ENCODE peak calls at places on chromosomes 7 and 10, in eight cellular contexts. W is choroid plexus epithelial cell, G is keratinocyte, A is epithelial cell of proximal tubule, X is heart left ventricle, K is epithelial cell of esophagus, F is HCT116, N is AG04449. H is an unnamed sample.

GRCh38 chr7:156747718-156748117 is 107.1 kb downstream of the RNF32 start:
- DNase-seq in W (no peak), G (no peak), A (no peak), X (no peak), K (no peak), F (no peak), N (no peak), H (no peak)

GRCh38 chr10:94358480-94358879 is 4.3 kb downstream of the NOC3L start:
- DNase-seq in W (peak), G (no peak), A (peak), X (no peak), K (peak), F (peak), N (peak), H (no peak)

GRCh38 chr7:129271500-129272355 is 46.9 kb downstream of the AHCYL2 start:
- DNase-seq in W (peak), G (no peak), A (no peak), X (no peak), K (peak), F (peak), N (no peak), H (no peak)

GRCh38 chr7:153934629-153935028 is 117.6 kb upstream of the DPP6 start:
- DNase-seq in W (no peak), G (no peak), A (no peak), X (no peak), K (no peak), F (no peak), N (no peak), H (no peak)

GRCh38 chr7:151725844-151726770 is 150.8 kb downstream of the PRKAG2 start:
- DNase-seq in W (no peak), G (no peak), A (no peak), X (no peak), K (no peak), F (no peak), N (no peak), H (no peak)

GRCh38 chr7:101781384-101781783 is 36.0 kb upstream of the CUX1 start:
- DNase-seq in W (no peak), G (no peak), A (no peak), X (no peak), K (no peak), F (no peak), N (no peak), H (no peak)

GRCh38 chr7:80883188-80884025 is 35.4 kb downstream of the SEMA3C start:
- DNase-seq in W (peak), G (peak), A (peak), X (no peak), K (peak), F (peak), N (peak), H (no peak)

GRCh38 chr7:5012985-5013384 is 32.7 kb upstream of the RBAK start:
- DNase-seq in W (peak), G (no peak), A (no peak), X (no peak), K (no peak), F (no peak), N (no peak), H (no peak)

GRCh38 chr10:123044391-123044790 is 35.6 kb downstream of the ACADSB start:
- DNase-seq in W (peak), G (no peak), A (no peak), X (no peak), K (peak), F (peak), N (no peak), H (no peak)

GRCh38 chr7:47392241-47392759 is 189.6 kb downstream of the TNS3 start:
- DNase-seq in W (peak), G (no peak), A (no peak), X (peak), K (no peak), F (no peak), N (no peak), H (no peak)

GRCh38 chr10:109863775-109864174 is 59.5 kb downstream of the XPNPEP1 start:
- DNase-seq in W (no peak), G (no peak), A (no peak), X (no peak), K (no peak), F (no peak), N (no peak), H (no peak)

DNA sequence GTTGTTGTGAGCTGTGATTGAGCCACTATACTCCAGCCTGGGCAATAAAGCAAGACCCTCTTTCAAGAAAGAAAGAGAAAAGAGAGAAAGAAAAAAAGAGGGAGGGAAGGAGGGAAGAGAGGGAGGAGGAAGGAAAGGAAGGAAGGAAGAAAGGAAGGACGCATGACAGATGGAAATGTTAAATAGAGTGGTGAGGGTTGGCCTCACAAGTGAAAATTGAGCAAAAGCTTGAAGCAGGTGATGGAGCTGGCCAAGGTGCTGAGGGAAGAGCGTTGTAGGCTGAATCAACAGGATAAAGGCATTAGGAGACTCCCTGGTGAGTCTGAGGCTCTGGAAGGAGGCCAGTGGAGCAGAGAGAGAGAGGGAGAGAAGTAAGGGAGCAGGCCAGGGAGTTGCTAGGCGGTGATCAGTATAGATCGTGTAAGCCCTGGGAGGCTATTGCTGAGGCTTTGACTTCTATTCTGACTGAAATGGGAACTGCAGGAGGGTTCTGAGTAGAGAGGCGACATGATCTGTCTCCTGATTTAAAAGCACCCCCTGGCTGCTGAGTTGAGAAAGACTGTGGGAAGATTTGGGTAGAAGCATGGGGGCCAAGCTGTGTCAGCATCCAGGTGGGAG is 26.5 kb upstream of the TMEM248 start:
- DNase-seq in W (peak), G (no peak), A (no peak), X (no peak), K (peak), F (no peak), N (no peak), H (no peak)
- TF ChIP-seq CTCF in W (peak), G (no peak), A (peak), X (no peak), K (peak), F (peak), N (no peak), H (no peak)

GRCh38 chr10:92757066-92757716 is 67.4 kb downstream of the HHEX start:
- DNase-seq in W (peak), G (no peak), A (no peak), X (peak), K (peak), F (peak), N (peak), H (peak)
- TF ChIP-seq CTCF in W (peak), G (no peak), A (peak), X (no peak), K (no peak), F (no peak), N (no peak), H (no peak)

GRCh38 chr7:12127490-12127889 is 83.6 kb upstream of the TMEM106B start:
- DNase-seq in W (peak), G (no peak), A (no peak), X (no peak), K (no peak), F (no peak), N (no peak), H (no peak)

GRCh38 chr7:12123172-12123571 is 87.9 kb upstream of the TMEM106B start:
- DNase-seq in W (no peak), G (no peak), A (no peak), X (no peak), K (no peak), F (no peak), N (no peak), H (no peak)

GRCh38 chr7:12119638-12120303 is 91.3 kb upstream of the TMEM106B start:
- DNase-seq in W (no peak), G (no peak), A (no peak), X (no peak), K (no peak), F (no peak), N (no peak), H (no peak)

GRCh38 chr7:12124028-12124427 is 87.1 kb upstream of the TMEM106B start:
- DNase-seq in W (no peak), G (no peak), A (no peak), X (no peak), K (no peak), F (no peak), N (no peak), H (no peak)
- TF ChIP-seq CTCF in W (no peak), G (no peak), A (no peak), X (no peak), K (no peak), F (no peak), N (no peak), H (no peak)

DNA sequence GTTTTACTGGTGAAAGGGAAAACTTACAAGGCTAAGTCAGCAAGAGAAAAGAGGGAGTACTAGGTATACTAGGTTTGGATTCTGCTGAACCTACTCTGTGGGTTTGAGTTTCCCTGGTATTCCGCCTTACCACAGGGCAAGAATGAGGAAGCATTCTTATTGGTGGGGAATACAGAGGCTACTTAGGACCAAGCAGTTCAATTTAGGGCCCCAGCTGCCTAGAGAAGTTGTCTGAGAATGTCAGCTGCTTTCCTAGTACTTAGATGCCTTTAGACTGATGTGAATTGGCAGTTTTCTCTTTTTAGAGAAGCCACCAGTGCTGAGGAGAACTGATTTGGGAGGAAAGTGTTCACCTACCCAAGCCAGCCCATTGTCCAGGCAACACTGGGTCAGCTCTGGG is 409.0 kb upstream of the LRGUK start:
- DNase-seq in W (no peak), G (no peak), A (no peak), X (no peak), K (no peak), F (no peak), N (no peak), H (no peak)
- TF ChIP-seq CTCF in W (no peak), G (no peak), A (no peak), X (no peak), K (no peak), F (no peak), N (no peak), H (no peak)

GRCh38 chr10:132725202-132725601 is 60.7 kb downstream of the NKX6-2 start:
- DNase-seq in W (no peak), G (no peak), A (no peak), X (no peak), K (no peak), F (no peak), N (no peak), H (no peak)

GRCh38 chr10:132724436-132724835 is 61.5 kb downstream of the NKX6-2 start:
- DNase-seq in W (peak), G (no peak), A (no peak), X (no peak), K (no peak), F (no peak), N (peak), H (no peak)

GRCh38 chr10:132722391-132722790 is 63.6 kb downstream of the NKX6-2 start:
- DNase-seq in W (peak), G (no peak), A (no peak), X (no peak), K (no peak), F (no peak), N (no peak), H (no peak)

GRCh38 chr10:132721725-132722124 is 64.2 kb downstream of the NKX6-2 start:
- DNase-seq in W (peak), G (no peak), A (no peak), X (no peak), K (no peak), F (no peak), N (no peak), H (no peak)

GRCh38 chr10:132722980-132723970 is 62.7 kb downstream of the NKX6-2 start:
- DNase-seq in W (peak), G (no peak), A (no peak), X (peak), K (no peak), F (no peak), N (no peak), H (no peak)
- TF ChIP-seq CTCF in W (peak), G (no peak), A (no peak), X (peak), K (no peak), F (no peak), N (no peak), H (no peak)

GRCh38 chr10:56871160-56871668 is 510.2 kb upstream of the ZWINT start:
- DNase-seq in W (no peak), G (no peak), A (no peak), X (no peak), K (no peak), F (no peak), N (no peak), H (no peak)
- TF ChIP-seq CTCF in W (no peak), G (no peak), A (no peak), X (no peak), K (no peak), F (no peak), N (no peak), H (no peak)